ENCODE peak calls at places on chromosomes 13 and 19, in five cellular contexts. R is hepatocyte, A is MG63, D is foreskin fibroblast, X is endodermal cell. N is an unnamed sample.

GRCh38 chr19:48799358-48800300 is 11.2 kb downstream of the BCAT2 start:
- DNase-seq in R (no peak), A (no peak), D (no peak), X (no peak), N (no peak)

GRCh38 chr19:49546825-49547565 is 19.2 kb downstream of the RCN3 start:
- DNase-seq in R (peak; percentile 95), A (peak; percentile 67), D (peak; percentile 95), X (peak; percentile 91), N (peak; percentile 69)

GRCh38 chr19:39053276-39054090 is 21.1 kb upstream of the FBXO27 start:
- DNase-seq in R (peak; percentile 88), A (no peak), D (no peak), X (no peak), N (no peak)

GRCh38 chr19:20051841-20052768 is 12.8 kb upstream of the ZNF682 start:
- DNase-seq in R (peak; percentile 97), A (peak; percentile 98), D (peak; percentile 98), X (peak; percentile 99), N (peak; percentile 98)

GRCh38 chr19:58519087-58519354 is 589 bp downstream of the ZBTB45 start:
- DNase-seq in R (peak; percentile 90), A (peak; percentile 80), D (peak; percentile 88), X (peak; percentile 91), N (peak; percentile 31)

GRCh38 chr13:113915786-113916329 is 52.0 kb upstream of the GAS6 start:
- DNase-seq in R (no peak), A (no peak), D (no peak), X (no peak), N (no peak)

GRCh38 chr19:44757735-44758505 is 9.4 kb downstream of the BCL3 start:
- DNase-seq in R (peak; percentile 67), A (no peak), D (peak; percentile 93), X (peak; percentile 90), N (no peak)

GRCh38 chr19:46536391-46536790 is 40.7 kb upstream of the PNMA8B start:
- DNase-seq in R (no peak), A (no peak), D (no peak), X (no peak), N (no peak)

GRCh38 chr13:32001392-32001768 is 30.2 kb upstream of the FRY start:
- DNase-seq in R (peak; percentile 50), A (peak; percentile 6), D (peak; percentile 65), X (peak; percentile 59), N (no peak)

GRCh38 chr19:9860407-9860806 is 25.3 kb downstream of the PIN1 start:
- DNase-seq in R (no peak), A (no peak), D (no peak), X (no peak), N (no peak)

GRCh38 chr19:3368848-3369336 is 2.5 kb downstream of the NFIC start:
- DNase-seq in R (no peak), A (no peak), D (peak; percentile 60), X (peak; percentile 59), N (no peak)
- H3K4me3 ChIP-seq in R (no peak overlapping the region), A (peak overlapping the region; percentile 63), D (peak overlapping the region; percentile 82), X (no peak overlapping the region), N (peak overlapping the region; percentile 89)

GRCh38 chr19:35266149-35266903 is 2.4 kb upstream of the USF2 start:
- DNase-seq in R (no peak), A (no peak), D (no peak), X (peak; percentile 49), N (no peak)
- H3K4me3 ChIP-seq in R (no peak overlapping the region), A (peak overlapping the region; percentile 94), D (peak overlapping the region; percentile 78), X (peak overlapping the region; percentile 86), N (peak overlapping the region; percentile 84)

DNA sequence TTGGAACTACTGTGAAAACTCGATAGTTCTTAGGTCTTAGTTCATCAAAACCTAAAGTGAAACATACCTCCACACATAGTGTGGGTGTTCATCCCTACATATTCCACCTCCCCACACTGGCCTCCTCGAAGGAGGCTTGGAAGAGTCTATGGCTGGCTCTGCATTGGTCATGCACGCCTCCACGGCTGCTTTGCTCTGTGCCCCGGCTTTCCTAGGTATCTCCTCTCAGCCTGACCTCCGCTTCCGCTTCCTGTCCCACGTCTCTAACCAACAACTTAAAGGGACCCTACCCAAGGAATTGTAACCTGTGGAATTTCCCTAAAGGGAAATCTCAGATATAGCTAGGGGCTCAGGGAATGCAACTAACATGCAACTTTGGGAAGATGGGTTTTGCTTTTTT is 79.7 kb upstream of the MBNL2 start:
- DNase-seq in R (peak; percentile 67), A (no peak), D (no peak), X (peak; percentile 67), N (no peak)
- H3K4me3 ChIP-seq in R (no peak overlapping the region), A (no peak overlapping the region), D (no peak overlapping the region), X (peak overlapping the region; percentile 31), N (no peak overlapping the region)

GRCh38 chr13:20101467-20102316 is 59.2 kb downstream of the GJA3 start:
- DNase-seq in R (no peak), A (no peak), D (no peak), X (no peak), N (no peak)

GRCh38 chr13:20099319-20099718 is 61.5 kb downstream of the GJA3 start:
- DNase-seq in R (no peak), A (no peak), D (no peak), X (peak; percentile 94), N (no peak)

GRCh38 chr13:20106751-20107150 is 54.1 kb downstream of the GJA3 start:
- DNase-seq in R (no peak), A (no peak), D (no peak), X (no peak), N (no peak)

GRCh38 chr13:20105161-20105689 is 55.6 kb downstream of the GJA3 start:
- DNase-seq in R (no peak), A (no peak), D (no peak), X (no peak), N (no peak)

GRCh38 chr13:20102776-20103175 is 58.1 kb downstream of the GJA3 start:
- DNase-seq in R (no peak), A (no peak), D (no peak), X (no peak), N (no peak)
- H3K4me3 ChIP-seq in R (no peak overlapping the region), A (no peak overlapping the region), D (no peak overlapping the region), X (no peak overlapping the region), N (no peak overlapping the region)

GRCh38 chr19:42284641-42285341 is 15.7 kb downstream of the CIC start:
- DNase-seq in R (peak; percentile 30), A (no peak), D (no peak), X (peak; percentile 69), N (no peak)

GRCh38 chr19:42283248-42284065 is 14.4 kb downstream of the CIC start:
- DNase-seq in R (peak; percentile 99), A (peak; percentile 97), D (peak; percentile 99), X (peak; percentile 97), N (peak; percentile 78)

GRCh38 chr19:42282810-42283247 is 13.8 kb downstream of the CIC start:
- DNase-seq in R (no peak), A (no peak), D (no peak), X (peak; percentile 58), N (no peak)

GRCh38 chr19:42285546-42285945 is 16.4 kb upstream of the PRR19 start:
- DNase-seq in R (peak; percentile 8), A (no peak), D (no peak), X (no peak), N (no peak)

GRCh38 chr19:42284066-42284501 is 15.0 kb downstream of the CIC start:
- DNase-seq in R (peak; percentile 94), A (peak; percentile 87), D (peak; percentile 92), X (no peak), N (no peak)
- H3K4me3 ChIP-seq in R (peak overlapping the region; percentile 52), A (no peak overlapping the region), D (peak overlapping the region; percentile 26), X (no peak overlapping the region), N (peak overlapping the region; percentile 30)

N was measured in skeletal muscle cell.